ENCODE peak calls at places on chromosomes 16 and 17, in five cellular contexts. V is stomach, L is prostate gland, G is transverse colon, S is breast epithelium. H is an unnamed sample. For H3K27me3, the result is how much of the 10 kb centered on the place peaks cover.

GRCh38 chr17:34568953-34569352 is 10.4 kb upstream of the TMEM132E start:
- DNase-seq in V (no peak), L (no peak), G (no peak), S (no peak), H (no peak)

GRCh38 chr16:4634768-4635167 is 10.1 kb downstream of the MGRN1 start:
- DNase-seq in V (no peak), L (no peak), G (no peak), S (no peak), H (no peak)

GRCh38 chr16:17305694-17306093 is 165.1 kb downstream of the XYLT1 start:
- DNase-seq in V (no peak), L (no peak), G (no peak), S (no peak), H (no peak)

GRCh38 chr17:15340966-15341365 is 431 bp downstream of the TEKT3 start:
- DNase-seq in V (no peak), L (no peak), G (no peak), S (no peak), H (no peak)

GRCh38 chr16:22278841-22279240 is 18.4 kb upstream of the POLR3E start:
- DNase-seq in V (no peak), L (no peak), G (no peak), S (no peak), H (no peak)

GRCh38 chr17:7435676-7436555 is 681 bp downstream of the TMEM102 start:
- DNase-seq in V (peak), L (peak), G (peak), S (no peak), H (no peak)

GRCh38 chr17:64133546-64134215 is 3.7 kb upstream of the ERN1 start:
- DNase-seq in V (no peak), L (no peak), G (no peak), S (no peak), H (no peak)

GRCh38 chr17:16820161-16820877 is 130.3 kb downstream of the CCDC144A start:
- DNase-seq in V (no peak), L (peak), G (peak), S (no peak), H (no peak)

GRCh38 chr16:11171757-11172299 is 84.2 kb downstream of the SOCS1 start:
- DNase-seq in V (no peak), L (no peak), G (no peak), S (no peak), H (no peak)

GRCh38 chr16:74748042-74748709 is 26.4 kb downstream of the FA2H start:
- DNase-seq in V (no peak), L (no peak), G (no peak), S (no peak), H (no peak)

GRCh38 chr17:57927048-57927723 is 28.0 kb downstream of the CUEDC1 start:
- DNase-seq in V (peak), L (peak), G (peak), S (no peak), H (no peak)

GRCh38 chr16:51630051-51630450 is 479.0 kb upstream of the SALL1 start:
- DNase-seq in V (no peak), L (no peak), G (no peak), S (no peak), H (no peak)

GRCh38 chr17:76793775-76794174 is 55.9 kb downstream of the MFSD11 start:
- DNase-seq in V (no peak), L (no peak), G (no peak), S (no peak), H (no peak)

GRCh38 chr17:60135160-60135950 is 14.4 kb upstream of the CA4 start:
- DNase-seq in V (peak), L (peak), G (peak), S (peak), H (no peak)

GRCh38 chr17:79372470-79373238 is 238.2 kb downstream of the RBFOX3 start:
- DNase-seq in V (no peak), L (no peak), G (peak), S (no peak), H (no peak)

GRCh38 chr17:68591583-68591982 is 9.6 kb downstream of the FAM20A start:
- DNase-seq in V (no peak), L (no peak), G (no peak), S (no peak), H (no peak)

GRCh38 chr17:36937961-36938565 is 788 bp downstream of the LHX1 start:
- DNase-seq in V (no peak), L (no peak), G (no peak), S (no peak), H (no peak)

GRCh38 chr17:7383742-7384488 is 3.0 kb downstream of the TNK1 start:
- DNase-seq in V (peak), L (no peak), G (peak), S (no peak), H (peak)

GRCh38 chr17:76079577-76080206 is 710 bp downstream of the ZACN start:
- DNase-seq in V (no peak), L (no peak), G (no peak), S (no peak), H (no peak)

GRCh38 chr17:40456396-40456951 is 13.2 kb downstream of the IGFBP4 start:
- DNase-seq in V (no peak), L (no peak), G (no peak), S (no peak), H (no peak)

GRCh38 chr16:71930013-71930563 is 34.8 kb downstream of the IST1 start:
- DNase-seq in V (no peak), L (no peak), G (no peak), S (no peak), H (no peak)
- TF ChIP-seq POLR2AphosphoS5 in V (no peak), L (no peak), G (no peak), S (no peak), H (no peak)

GRCh38 chr17:82528484-82529265 is 9.1 kb downstream of the FOXK2 start:
- DNase-seq in V (peak), L (peak), G (peak), S (peak), H (no peak)

GRCh38 chr17:82529914-82530300 is 10.4 kb downstream of the FOXK2 start:
- DNase-seq in V (no peak), L (no peak), G (no peak), S (no peak), H (no peak)

GRCh38 chr17:82534401-82534812 is 14.9 kb downstream of the FOXK2 start:
- DNase-seq in V (no peak), L (peak), G (no peak), S (no peak), H (no peak)

GRCh38 chr17:82527893-82528292 is 8.4 kb downstream of the FOXK2 start:
- DNase-seq in V (no peak), L (no peak), G (no peak), S (no peak), H (no peak)

GRCh38 chr17:82531431-82531881 is 11.9 kb downstream of the FOXK2 start:
- DNase-seq in V (no peak), L (no peak), G (no peak), S (no peak), H (no peak)
- H3K27ac ChIP-seq in V (no peak), L (peak), G (peak), S (no peak), H (no peak)

GRCh38 chr17:50307654-50308053 is 33.4 kb downstream of the TMEM92 start:
- DNase-seq in V (peak), L (no peak), G (no peak), S (no peak), H (no peak)
- H3K27me3 ChIP-seq in V (under half), L (under half), G (under half), S (under half), H (under half)

DNA sequence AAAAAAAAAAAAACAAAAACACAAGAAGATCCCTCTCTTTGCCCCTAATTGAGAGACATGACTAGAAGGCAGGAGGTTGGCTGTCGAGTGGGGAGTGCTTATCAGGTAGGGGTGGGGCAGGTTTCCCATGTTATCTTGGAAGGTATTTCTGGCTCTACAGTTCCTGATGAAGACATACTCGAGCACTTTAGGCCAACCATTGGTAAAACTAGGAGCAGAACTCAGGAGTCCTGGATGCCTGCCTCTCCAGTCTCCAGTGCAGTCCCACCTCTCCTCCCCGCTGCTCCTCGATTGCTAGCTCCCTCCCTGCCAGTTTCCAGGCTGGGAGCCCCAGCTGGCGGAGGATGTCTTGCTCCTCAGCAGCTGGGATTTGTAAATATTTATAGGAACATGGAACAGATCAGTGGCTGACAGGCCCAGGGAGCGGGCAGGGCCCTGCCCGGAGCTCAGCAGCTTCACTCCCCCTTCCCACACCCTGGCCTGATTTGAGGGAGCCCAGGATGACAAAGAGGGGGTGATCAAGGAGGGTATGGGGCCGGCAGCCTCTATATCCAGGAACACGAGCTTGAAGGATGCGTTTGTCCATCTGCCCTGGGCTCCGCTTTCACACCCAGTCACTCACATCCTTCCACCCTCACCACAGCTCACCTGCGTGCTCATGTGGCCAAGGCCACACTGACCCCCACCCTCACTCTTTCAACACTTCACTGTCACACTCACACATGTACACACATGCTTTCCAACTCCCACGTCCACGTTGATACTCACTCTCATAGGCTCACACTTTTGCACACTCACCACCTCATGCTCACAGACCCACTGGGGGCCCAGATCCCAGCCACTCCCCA is 11.5 kb upstream of the C1QL1 start:
- DNase-seq in V (no peak), L (no peak), G (peak), S (no peak), H (no peak)
- TF ChIP-seq POLR2AphosphoS5 in V (peak), L (peak), G (peak), S (no peak), H (no peak)

GRCh38 chr16:85316944-85317343 is 204.7 kb upstream of the CIBAR2 start:
- DNase-seq in V (no peak), L (no peak), G (no peak), S (no peak), H (no peak)
- H3K27ac ChIP-seq in V (no peak), L (no peak), G (no peak), S (no peak), H (no peak)